ENCODE peak calls at places on chromosomes 4 and X, in five cellular contexts. U is esophagus squamous epithelium; T is CD4-positive, CD25-positive, alpha-beta regulatory T cell; V is psoas muscle; R is CD8-positive, alpha-beta T cell. J is an unnamed sample.
A peak's percentile ranks its signal among the peaks of the same experiment; 100 is the strongest.

GRCh38 chr4:4461850-4462249 is 74.9 kb downstream of the NSG1 start:
- DNase-seq in U (no peak), T (peak; percentile 58), V (peak; percentile 20), R (peak; percentile 74), J (no peak)

GRCh38 chrX:10041383-10041782 is 74.2 kb downstream of the CLDN34 start:
- DNase-seq in U (no peak), T (no peak), V (no peak), R (no peak), J (no peak)

GRCh38 chrX:40709395-40709794 is 25.9 kb downstream of the MED14 start:
- DNase-seq in U (no peak), T (no peak), V (no peak), R (no peak), J (no peak)

GRCh38 chr4:178577933-178578332 is 1135.7 kb upstream of the AGA start:
- DNase-seq in U (no peak), T (no peak), V (no peak), R (no peak), J (no peak)

GRCh38 chr4:10006236-10006603 is 15.1 kb downstream of the SLC2A9 start:
- DNase-seq in U (no peak), T (no peak), V (no peak), R (no peak), J (no peak)

GRCh38 chrX:23784487-23785301 is 1.7 kb downstream of the SAT1 start:
- DNase-seq in U (no peak), T (no peak), V (no peak), R (no peak), J (no peak)

GRCh38 chr4:56937262-56937661 is 29.6 kb downstream of the REST start:
- DNase-seq in U (no peak), T (no peak), V (no peak), R (no peak), J (no peak)

GRCh38 chr4:80948161-80948560 is 82.3 kb upstream of the BMP3 start:
- DNase-seq in U (no peak), T (no peak), V (no peak), R (no peak), J (no peak)

GRCh38 chr4:116529129-116529528 is 556.2 kb downstream of the TRAM1L1 start:
- DNase-seq in U (no peak), T (no peak), V (no peak), R (no peak), J (no peak)

GRCh38 chr4:168880811-168881595 is 129.1 kb downstream of the CBR4 start:
- DNase-seq in U (no peak), T (no peak), V (no peak), R (no peak), J (no peak)

GRCh38 chr4:30776451-30776850 is 56.3 kb downstream of the PCDH7 start:
- DNase-seq in U (no peak), T (no peak), V (no peak), R (no peak), J (no peak)

GRCh38 chr4:72558655-72559054 is 10.4 kb downstream of the ADAMTS3 start:
- DNase-seq in U (no peak), T (no peak), V (no peak), R (no peak), J (no peak)

GRCh38 chrX:131068945-131069719 is 11.0 kb downstream of the ARHGAP36 start:
- DNase-seq in U (no peak), T (no peak), V (no peak), R (no peak), J (no peak)

GRCh38 chr4:152283806-152284470 is 252.0 kb downstream of the FBXW7 start:
- DNase-seq in U (no peak), T (no peak), V (no peak), R (no peak), J (no peak)

GRCh38 chrX:134604701-134605271 is 53.5 kb downstream of the PLAC1 start:
- DNase-seq in U (no peak), T (no peak), V (no peak), R (no peak), J (no peak)

GRCh38 chr4:150720973-150721518 is 139.1 kb downstream of the MAB21L2 start:
- DNase-seq in U (no peak), T (no peak), V (no peak), R (no peak), J (no peak)

GRCh38 chr4:119227690-119228089 is 15.2 kb downstream of the USP53 start:
- DNase-seq in U (no peak), T (no peak), V (no peak), R (no peak), J (no peak)

GRCh38 chr4:85928775-85929585 is 430.9 kb downstream of the MAPK10 start:
- DNase-seq in U (no peak), T (no peak), V (no peak), R (no peak), J (no peak)

GRCh38 chr4:85919488-85919887 is 440.4 kb downstream of the MAPK10 start:
- DNase-seq in U (no peak), T (no peak), V (no peak), R (no peak), J (no peak)

GRCh38 chr4:85929926-85930325 is 429.9 kb downstream of the MAPK10 start:
- DNase-seq in U (no peak), T (no peak), V (no peak), R (no peak), J (no peak)

GRCh38 chr4:85925071-85925470 is 434.8 kb downstream of the MAPK10 start:
- DNase-seq in U (no peak), T (no peak), V (no peak), R (no peak), J (no peak)
- H3K27ac ChIP-seq in U (no peak overlapping the region), T (no peak overlapping the region), V (no peak overlapping the region), R (no peak overlapping the region), J (no peak overlapping the region)

GRCh38 chrX:75547137-75547536 is 24.3 kb upstream of the ZDHHC15 start:
- DNase-seq in U (no peak), T (no peak), V (no peak), R (no peak), J (no peak)

GRCh38 chrX:75544760-75545159 is 21.9 kb upstream of the ZDHHC15 start:
- DNase-seq in U (no peak), T (no peak), V (no peak), R (no peak), J (no peak)

GRCh38 chrX:75547783-75548182 is 24.9 kb upstream of the ZDHHC15 start:
- DNase-seq in U (no peak), T (no peak), V (peak; percentile 23), R (no peak), J (peak; percentile 60)

DNA sequence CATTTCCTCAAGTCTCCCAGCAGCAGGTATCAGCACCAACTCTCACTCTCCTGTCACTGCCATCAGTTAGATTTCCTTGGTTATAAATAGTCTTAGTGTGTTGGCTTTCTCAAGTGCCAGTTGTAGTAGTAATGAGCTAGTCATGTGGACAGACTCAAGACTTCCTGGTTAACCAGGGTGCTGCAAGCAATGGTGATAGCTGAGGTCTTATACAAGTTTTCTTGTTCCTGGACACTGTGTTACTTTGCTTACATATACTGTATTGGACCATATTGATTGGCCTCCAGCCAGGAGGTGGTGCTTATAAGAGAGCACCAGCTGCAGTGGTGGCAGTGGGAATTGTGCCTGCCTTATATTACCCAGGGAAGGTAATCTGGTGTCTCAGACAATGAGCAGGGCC is 23.9 kb upstream of the ZDHHC15 start:
- DNase-seq in U (no peak), T (no peak), V (no peak), R (no peak), J (no peak)
- H3K27ac ChIP-seq in U (no peak overlapping the region), T (no peak overlapping the region), V (no peak overlapping the region), R (no peak overlapping the region), J (no peak overlapping the region)

DNA sequence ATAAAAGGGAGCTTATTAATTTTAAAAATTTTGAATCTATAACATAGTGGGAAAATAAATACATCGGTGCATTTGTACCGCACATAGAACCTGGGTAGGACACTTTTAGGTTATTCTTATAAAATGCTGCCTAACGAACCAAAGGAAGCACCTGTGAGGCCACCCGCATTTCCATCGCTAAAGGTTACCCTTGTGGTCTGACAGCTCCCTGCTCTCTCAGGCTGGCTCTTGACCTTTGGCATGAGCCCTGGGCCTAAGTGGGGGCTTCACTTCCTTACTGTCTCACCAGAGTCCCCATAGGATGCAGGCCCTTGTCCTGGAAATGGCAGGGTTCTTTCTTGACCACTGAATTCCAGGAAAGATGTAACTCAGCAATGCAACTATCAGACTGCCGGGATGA is 46.0 kb downstream of the HADH start:
- DNase-seq in U (no peak), T (no peak), V (no peak), R (no peak), J (no peak)
- H3K27ac ChIP-seq in U (no peak overlapping the region), T (peak overlapping the region; percentile 69), V (no peak overlapping the region), R (peak overlapping the region; percentile 49), J (no peak overlapping the region)

GRCh38 chr4:25955705-25956104 is 41.7 kb downstream of the SMIM20 start:
- DNase-seq in U (no peak), T (no peak), V (no peak), R (no peak), J (no peak)

GRCh38 chr4:25951390-25951952 is 37.5 kb downstream of the SMIM20 start:
- DNase-seq in U (no peak), T (no peak), V (no peak), R (no peak), J (no peak)

GRCh38 chr4:25956260-25956659 is 42.2 kb downstream of the SMIM20 start:
- DNase-seq in U (no peak), T (no peak), V (no peak), R (no peak), J (no peak)

GRCh38 chr4:25954293-25954904 is 40.4 kb downstream of the SMIM20 start:
- DNase-seq in U (no peak), T (no peak), V (no peak), R (no peak), J (no peak)

GRCh38 chr4:25953740-25954139 is 39.7 kb downstream of the SMIM20 start:
- DNase-seq in U (no peak), T (no peak), V (peak; percentile 41), R (no peak), J (no peak)
- H3K27ac ChIP-seq in U (no peak overlapping the region), T (no peak overlapping the region), V (no peak overlapping the region), R (no peak overlapping the region), J (no peak overlapping the region)

DNA sequence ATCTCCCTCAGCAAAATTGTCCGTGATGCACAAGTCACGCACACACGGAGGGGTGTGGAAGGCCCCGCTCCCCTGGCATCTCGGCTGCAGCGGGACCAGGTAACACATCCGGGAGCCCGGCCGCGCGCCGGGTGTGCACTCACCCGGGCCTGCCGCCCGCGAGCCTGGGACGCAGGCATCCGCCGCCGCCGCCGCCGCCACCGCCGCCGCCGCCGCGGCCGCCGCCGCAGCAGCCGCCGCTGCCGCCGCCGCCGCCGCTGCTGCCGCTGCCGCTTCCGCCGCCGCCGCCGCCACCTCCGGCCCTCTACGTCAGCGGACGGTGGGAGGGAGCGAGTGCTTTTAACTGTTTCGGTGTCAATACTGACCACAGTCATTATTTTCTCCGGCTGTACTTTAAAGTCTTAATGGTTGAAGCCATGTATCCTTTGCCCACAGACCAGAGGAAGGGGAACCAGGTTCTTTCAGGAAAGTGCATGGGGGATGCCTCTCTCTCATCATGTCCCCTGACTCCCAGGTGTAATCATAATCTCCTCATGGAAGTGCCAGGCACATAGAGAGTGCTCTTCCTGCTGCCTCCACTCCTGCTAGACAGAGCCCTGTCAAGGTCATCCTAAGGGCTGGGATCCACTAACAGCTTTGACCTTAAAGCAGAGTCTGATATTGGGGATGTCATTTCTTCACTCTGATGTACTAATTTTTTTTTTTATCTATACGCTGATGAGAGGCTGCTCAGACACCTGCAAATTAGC is 38.0 kb downstream of the MAGEE2 start:
- DNase-seq in U (no peak), T (peak; percentile 18), V (peak; percentile 19), R (no peak), J (no peak)
- H3K27ac ChIP-seq in U (no peak overlapping the region), T (no peak overlapping the region), V (no peak overlapping the region), R (no peak overlapping the region), J (peak overlapping the region; percentile 35)

J was measured in right atrium auricular region.